ENCODE peak calls at places on chromosome 12, in six cellular contexts. J, U, T, Z, R and K are unnamed samples.

GRCh38 chr12:100031821-100032220 is 47.1 kb upstream of the ANKS1B start:
- DNase-seq in J (no peak), U (no peak), T (no peak), Z (no peak), R (no peak), K (no peak)

GRCh38 chr12:107669946-107670345 is 15.7 kb upstream of the PWP1 start:
- DNase-seq in J (no peak), U (no peak), T (no peak), Z (no peak), R (no peak), K (no peak)

GRCh38 chr12:19608039-19608438 is 168.7 kb downstream of the AEBP2 start:
- DNase-seq in J (no peak), U (no peak), T (no peak), Z (no peak), R (no peak), K (no peak)

GRCh38 chr12:18462437-18462836 is 201.1 kb downstream of the PIK3C2G start:
- DNase-seq in J (no peak), U (no peak), T (peak; percentile 87), Z (no peak), R (no peak), K (no peak)

GRCh38 chr12:106386836-106387555 is 29.4 kb downstream of the POLR3B start:
- DNase-seq in J (no peak), U (no peak), T (no peak), Z (no peak), R (no peak), K (no peak)

GRCh38 chr12:2345902-2346301 is 293.1 kb downstream of the CACNA1C start:
- DNase-seq in J (no peak), U (no peak), T (no peak), Z (no peak), R (no peak), K (no peak)

GRCh38 chr12:124559182-124560017 is 8.0 kb downstream of the NCOR2 start:
- DNase-seq in J (no peak), U (no peak), T (no peak), Z (no peak), R (no peak), K (no peak)

GRCh38 chr12:55955800-55956508 is 9.9 kb downstream of the PMEL start:
- DNase-seq in J (no peak), U (no peak), T (peak; percentile 30), Z (peak; percentile 43), R (peak; percentile 84), K (peak; percentile 84)

GRCh38 chr12:132162508-132163031 is 18.3 kb downstream of the NOC4L start:
- DNase-seq in J (no peak), U (no peak), T (peak; percentile 84), Z (no peak), R (no peak), K (no peak)

GRCh38 chr12:89098390-89099102 is 253.8 kb downstream of the DUSP6 start:
- DNase-seq in J (peak; percentile 94), U (peak; percentile 49), T (peak; percentile 5), Z (no peak), R (no peak), K (peak; percentile 13)

GRCh38 chr12:126108247-126108646 is 1043.0 kb downstream of the AACS start:
- DNase-seq in J (no peak), U (peak; percentile 83), T (no peak), Z (no peak), R (no peak), K (no peak)

GRCh38 chr12:114661245-114661644 is 22.7 kb downstream of the TBX3 start:
- DNase-seq in J (no peak), U (no peak), T (no peak), Z (no peak), R (no peak), K (no peak)

GRCh38 chr12:25301798-25302197 is 51.1 kb upstream of the KRAS start:
- DNase-seq in J (no peak), U (no peak), T (no peak), Z (no peak), R (no peak), K (no peak)

GRCh38 chr12:104856548-104856947 is 101.5 kb downstream of the SLC41A2 start:
- DNase-seq in J (no peak), U (no peak), T (no peak), Z (no peak), R (no peak), K (no peak)

GRCh38 chr12:76265424-76266180 is 82.6 kb downstream of the BBS10 start:
- DNase-seq in J (no peak), U (no peak), T (no peak), Z (no peak), R (no peak), K (no peak)

GRCh38 chr12:122947352-122947792 is 18.9 kb downstream of the ABCB9 start:
- DNase-seq in J (no peak), U (no peak), T (no peak), Z (no peak), R (no peak), K (no peak)

DNA sequence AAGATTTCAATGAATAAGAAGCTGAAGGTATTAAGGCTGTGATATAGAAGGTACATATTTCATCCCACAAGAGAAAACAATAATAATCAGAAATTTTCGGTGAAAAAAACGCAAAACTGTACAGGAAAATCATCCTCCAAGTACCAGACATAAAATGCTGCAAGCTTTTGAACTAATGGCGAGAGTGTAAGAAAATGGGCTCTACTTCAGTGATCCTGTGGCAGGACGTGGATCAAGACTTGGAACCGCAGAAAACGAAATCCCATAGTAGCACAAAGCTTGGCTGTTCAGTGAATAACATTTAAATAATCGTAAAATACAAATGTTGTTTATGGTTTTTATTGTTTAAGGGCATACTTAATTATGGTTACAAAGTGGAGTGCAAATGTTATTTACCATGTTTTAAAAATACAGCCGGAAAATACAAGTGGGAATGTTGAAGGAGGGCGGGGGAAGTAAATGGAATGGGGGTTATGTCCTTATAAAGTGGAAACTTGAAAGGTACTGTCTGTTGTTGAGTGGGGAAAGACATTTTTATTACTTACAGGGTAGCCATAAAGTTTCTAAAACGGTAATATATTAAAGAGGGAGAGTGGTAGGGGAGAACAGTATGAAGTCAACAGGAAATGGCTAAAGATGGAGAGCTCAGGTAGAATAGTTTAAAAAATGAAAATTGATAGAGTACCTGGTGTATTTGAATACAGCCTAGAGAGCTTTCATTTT is 1.1 kb downstream of the SMIM10L1 start:
- DNase-seq in J (peak; percentile 30), U (peak; percentile 22), T (peak; percentile 43), Z (peak; percentile 5), R (no peak), K (peak; percentile 29)
- TF ChIP-seq EZH2 in J (no peak), U (no peak), T (no peak), Z (no peak), R (no peak), K (no peak)

GRCh38 chr12:57215065-57215464 is 1.5 kb upstream of the NXPH4 start:
- DNase-seq in J (no peak), U (no peak), T (no peak), Z (no peak), R (no peak), K (no peak)

GRCh38 chr12:57218030-57218853 is 1.6 kb downstream of the NXPH4 start:
- DNase-seq in J (no peak), U (no peak), T (peak; percentile 32), Z (no peak), R (no peak), K (no peak)

GRCh38 chr12:57216014-57216891 is at the start of gene NXPH4:
- DNase-seq in J (no peak), U (peak; percentile 70), T (no peak), Z (peak; percentile 86), R (peak; percentile 55), K (peak; percentile 57)

GRCh38 chr12:57215668-57216013 is 953 bp upstream of the NXPH4 start:
- DNase-seq in J (no peak), U (no peak), T (no peak), Z (no peak), R (no peak), K (no peak)

DNA sequence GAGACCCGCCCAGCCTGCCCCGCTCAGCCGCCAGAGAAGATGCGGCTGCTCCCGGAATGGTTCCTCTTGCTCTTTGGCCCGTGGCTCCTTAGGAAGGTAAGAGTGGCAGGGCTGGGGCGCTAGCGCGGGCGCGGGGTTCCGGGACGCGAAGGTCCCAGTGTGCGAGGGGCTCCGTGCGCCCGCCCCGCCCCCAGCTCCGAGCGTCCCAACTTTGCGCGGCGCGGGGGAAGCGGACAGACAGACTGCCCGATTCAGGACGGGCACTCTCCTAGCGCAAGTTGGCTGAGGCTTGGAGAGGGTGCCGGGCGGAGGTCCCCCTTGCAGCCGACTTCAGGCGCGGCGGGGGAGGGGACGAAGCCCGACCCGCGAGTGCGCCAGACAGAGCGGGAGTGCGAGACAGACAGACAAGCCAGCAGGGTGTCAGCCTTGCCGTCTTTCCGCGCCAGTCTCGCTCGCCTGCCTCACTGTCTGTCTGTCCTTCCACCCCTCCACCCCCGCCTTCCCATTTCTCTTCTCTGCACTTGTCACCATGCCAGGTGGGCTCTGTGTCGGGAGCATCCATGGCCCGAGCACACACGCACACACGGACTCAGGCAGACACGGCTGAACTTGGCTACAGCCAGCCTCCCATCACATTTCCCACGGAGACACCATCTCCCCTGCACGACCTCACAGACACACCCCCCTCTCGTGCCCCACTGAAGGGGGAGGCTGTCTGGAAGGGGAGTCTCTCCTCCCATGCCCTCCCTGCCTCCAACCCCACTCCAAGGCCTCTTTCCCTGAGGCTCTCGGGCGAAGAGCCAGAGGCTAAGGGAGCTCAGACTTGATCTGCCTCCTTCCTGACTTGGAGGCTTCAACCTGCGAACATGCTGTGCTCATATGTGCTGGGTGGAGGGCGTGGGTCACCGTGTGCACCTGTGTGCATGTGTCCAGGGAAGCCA is 607 bp downstream of the NXPH4 start:
- DNase-seq in J (no peak), U (no peak), T (no peak), Z (no peak), R (peak; percentile 20), K (no peak)
- TF ChIP-seq EZH2 in J (no peak), U (no peak), T (peak; percentile 92), Z (no peak), R (no peak), K (peak; percentile 83)

GRCh38 chr12:113462880-113463745 is 8.6 kb downstream of the LHX5 start:
- DNase-seq in J (no peak), U (peak; percentile 71), T (no peak), Z (no peak), R (no peak), K (no peak)

GRCh38 chr12:113461666-113462065 is 10.0 kb downstream of the LHX5 start:
- DNase-seq in J (peak; percentile 57), U (peak; percentile 61), T (peak; percentile 14), Z (peak; percentile 76), R (no peak), K (no peak)

GRCh38 chr12:113459981-113460380 is 11.7 kb downstream of the LHX5 start:
- DNase-seq in J (no peak), U (no peak), T (no peak), Z (no peak), R (no peak), K (no peak)

GRCh38 chr12:113463746-113464743 is 7.6 kb downstream of the LHX5 start:
- DNase-seq in J (no peak), U (peak; percentile 57), T (no peak), Z (no peak), R (no peak), K (no peak)

GRCh38 chr12:113462117-113462774 is 9.4 kb downstream of the LHX5 start:
- DNase-seq in J (peak; percentile 80), U (peak; percentile 90), T (peak; percentile 75), Z (peak; percentile 78), R (peak; percentile 66), K (peak; percentile 87)
- TF ChIP-seq EZH2 in J (no peak), U (no peak), T (peak; percentile 19), Z (no peak), R (no peak), K (no peak)

GRCh38 chr12:16153273-16153672 is 124.2 kb downstream of the SLC15A5 start:
- DNase-seq in J (no peak), U (no peak), T (no peak), Z (no peak), R (no peak), K (no peak)

GRCh38 chr12:16150290-16150689 is 127.2 kb downstream of the SLC15A5 start:
- DNase-seq in J (peak; percentile 12), U (no peak), T (no peak), Z (no peak), R (no peak), K (no peak)

GRCh38 chr12:16148938-16149337 is 128.5 kb downstream of the SLC15A5 start:
- DNase-seq in J (no peak), U (no peak), T (no peak), Z (no peak), R (no peak), K (no peak)
- TF ChIP-seq EZH2 in J (no peak), U (no peak), T (no peak), Z (no peak), R (no peak), K (no peak)